ENCODE peak calls at places on chromosomes 4 and X, in six cellular contexts. J is IMR-90, K is neuronal stem cell, Z is H1, D is trophoblast cell, C is mesenchymal stem cell. L is an unnamed sample. For H3K36me3, the result is how much of the 10 kb centered on the place peaks cover.

GRCh38 chrX:104419211-104419610 is 146.8 kb upstream of the IL1RAPL2 start:
- DNase-seq in J (no peak), K (no peak), Z (no peak), D (peak), C (no peak), L (no peak)

GRCh38 chr4:41281038-41281634 is 24.4 kb downstream of the UCHL1 start:
- DNase-seq in J (peak), K (peak), Z (no peak), D (peak), C (peak), L (peak)

GRCh38 chrX:22433292-22434070 is 160.8 kb downstream of the CBLL2 start:
- DNase-seq in J (no peak), K (no peak), Z (no peak), D (no peak), C (no peak), L (peak)

GRCh38 chrX:53682885-53683555 is 3.5 kb downstream of the HUWE1 start:
- DNase-seq in J (peak), K (no peak), Z (no peak), D (peak), C (peak), L (peak)

GRCh38 chr4:187073820-187074219 is 350.2 kb upstream of the FAT1 start:
- DNase-seq in J (no peak), K (no peak), Z (no peak), D (no peak), C (no peak), L (no peak)

GRCh38 chr4:10098770-10099139 is 17.8 kb downstream of the WDR1 start:
- DNase-seq in J (peak), K (no peak), Z (no peak), D (no peak), C (peak), L (no peak)

GRCh38 chr4:87807402-87807801 is 8.0 kb downstream of the IBSP start:
- DNase-seq in J (no peak), K (no peak), Z (no peak), D (peak), C (no peak), L (no peak)

GRCh38 chrX:53732797-53733196 is 46.3 kb upstream of the HUWE1 start:
- DNase-seq in J (no peak), K (no peak), Z (no peak), D (no peak), C (no peak), L (no peak)

GRCh38 chr4:87732033-87732770 is 67.2 kb upstream of the IBSP start:
- DNase-seq in J (no peak), K (no peak), Z (no peak), D (peak), C (no peak), L (no peak)

GRCh38 chr4:19694829-19695228 is 556.9 kb upstream of the SLIT2 start:
- DNase-seq in J (no peak), K (no peak), Z (no peak), D (no peak), C (no peak), L (no peak)

GRCh38 chr4:154740462-154740861 is 3.3 kb upstream of the LRAT start:
- DNase-seq in J (no peak), K (no peak), Z (no peak), D (peak), C (no peak), L (no peak)

GRCh38 chr4:82491251-82491960 is 61.0 kb downstream of the ENOPH1 start:
- DNase-seq in J (no peak), K (no peak), Z (no peak), D (no peak), C (no peak), L (no peak)

GRCh38 chr4:108168213-108168671 is 490 bp downstream of the LEF1 start:
- DNase-seq in J (peak), K (peak), Z (no peak), D (no peak), C (peak), L (no peak)

GRCh38 chr4:140222175-140222574 is 68.2 kb upstream of the MAML3 start:
- DNase-seq in J (peak), K (no peak), Z (no peak), D (no peak), C (peak), L (no peak)

GRCh38 chr4:7929530-7929951 is 10.1 kb downstream of the AFAP1 start:
- DNase-seq in J (no peak), K (no peak), Z (peak), D (peak), C (no peak), L (peak)

GRCh38 chr4:26936284-26937065 is 75.8 kb downstream of the STIM2 start:
- DNase-seq in J (peak), K (no peak), Z (no peak), D (peak), C (peak), L (peak)

GRCh38 chrX:149504915-149505651 is at the start of gene IDS:
- DNase-seq in J (peak), K (peak), Z (peak), D (peak), C (peak), L (peak)

GRCh38 chrX:71534773-71535544 is 2.1 kb downstream of the OGT start:
- DNase-seq in J (no peak), K (no peak), Z (no peak), D (no peak), C (peak), L (no peak)

GRCh38 chrX:149302705-149303104 is 202.4 kb downstream of the IDS start:
- DNase-seq in J (no peak), K (no peak), Z (no peak), D (no peak), C (no peak), L (no peak)

GRCh38 chr4:152052431-152053057 is 291.7 kb upstream of the GATB start:
- DNase-seq in J (peak), K (no peak), Z (no peak), D (no peak), C (peak), L (no peak)

GRCh38 chr4:137707626-137708025 is 175.3 kb upstream of the PCDH18 start:
- DNase-seq in J (peak), K (no peak), Z (no peak), D (no peak), C (peak), L (no peak)

GRCh38 chrX:155068165-155068564 is 2.8 kb downstream of the CMC4 start:
- DNase-seq in J (peak), K (no peak), Z (no peak), D (peak), C (peak), L (no peak)

GRCh38 chr4:27270435-27270834 is 409.8 kb downstream of the STIM2 start:
- DNase-seq in J (no peak), K (no peak), Z (no peak), D (no peak), C (no peak), L (peak)

GRCh38 chr4:77309496-77309895 is 152.5 kb downstream of the CCNG2 start:
- DNase-seq in J (no peak), K (no peak), Z (no peak), D (no peak), C (no peak), L (no peak)

GRCh38 chr4:76601791-76602190 is 166.8 kb downstream of the SHROOM3 start:
- DNase-seq in J (peak), K (no peak), Z (no peak), D (peak), C (peak), L (no peak)

GRCh38 chr4:9384126-9384525 is 21.2 kb downstream of the USP17L30 start:
- DNase-seq in J (no peak), K (no peak), Z (no peak), D (peak), C (no peak), L (no peak)

GRCh38 chrX:84216406-84216805 is 28.4 kb upstream of the RPS6KA6 start:
- DNase-seq in J (no peak), K (no peak), Z (no peak), D (no peak), C (no peak), L (no peak)

GRCh38 chrX:45502396-45502795 is 301.7 kb upstream of the DIPK2B start:
- DNase-seq in J (no peak), K (no peak), Z (no peak), D (no peak), C (no peak), L (no peak)

GRCh38 chr4:133668061-133668851 is 519.2 kb downstream of the PCDH10 start:
- DNase-seq in J (no peak), K (no peak), Z (no peak), D (no peak), C (no peak), L (peak)

GRCh38 chr4:168569066-168569908 is 72.4 kb downstream of the PALLD start:
- DNase-seq in J (no peak), K (no peak), Z (no peak), D (peak), C (no peak), L (peak)

GRCh38 chr4:159367421-159368105 is 264.7 kb downstream of the RAPGEF2 start:
- DNase-seq in J (no peak), K (no peak), Z (no peak), D (no peak), C (no peak), L (no peak)

GRCh38 chrX:19204623-19205022 is 82.4 kb upstream of the ADGRG2 start:
- DNase-seq in J (no peak), K (no peak), Z (no peak), D (no peak), C (no peak), L (no peak)

GRCh38 chr4:125315571-125316390 is 1.0 kb downstream of the FAT4 start:
- DNase-seq in J (peak), K (peak), Z (no peak), D (peak), C (peak), L (peak)

GRCh38 chrX:69137371-69137881 is 27.8 kb downstream of the PJA1 start:
- DNase-seq in J (peak), K (no peak), Z (no peak), D (peak), C (peak), L (peak)

GRCh38 chr4:38001927-38002326 is 41.7 kb downstream of the PTTG2 start:
- DNase-seq in J (no peak), K (no peak), Z (no peak), D (no peak), C (no peak), L (peak)

GRCh38 chr4:99594818-99595217 is 20.2 kb downstream of the MTTP start:
- DNase-seq in J (no peak), K (no peak), Z (no peak), D (no peak), C (no peak), L (no peak)

GRCh38 chr4:3630136-3630933 is 98.1 kb upstream of the LRPAP1 start:
- DNase-seq in J (no peak), K (no peak), Z (no peak), D (no peak), C (no peak), L (peak)

GRCh38 chr4:101027721-101028120 is 319.6 kb downstream of the PPP3CA start:
- DNase-seq in J (no peak), K (no peak), Z (no peak), D (no peak), C (no peak), L (no peak)

DNA sequence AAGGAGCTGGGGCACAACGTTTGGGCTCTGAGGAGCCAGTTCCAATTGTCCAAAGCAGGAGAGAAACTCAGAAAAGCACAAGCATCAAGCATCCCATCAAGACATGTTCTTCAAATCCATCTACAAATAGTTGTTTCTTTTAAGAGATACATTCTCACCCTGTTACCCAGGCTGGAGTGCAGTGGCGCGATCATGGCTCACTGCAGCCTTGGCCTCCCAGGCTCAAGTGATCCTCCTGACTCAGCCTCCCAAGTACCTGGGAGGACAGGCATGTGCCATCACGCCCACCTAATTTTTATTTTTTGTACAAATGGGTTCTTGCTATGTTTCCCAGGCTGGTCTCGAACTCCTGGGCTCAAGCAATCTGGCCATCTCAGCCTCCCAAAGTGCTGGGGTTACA is 18.1 kb downstream of the NELFA start:
- DNase-seq in J (no peak), K (no peak), Z (no peak), D (no peak), C (no peak), L (no peak)
- H2AK5ac ChIP-seq in J (no peak), K (no peak), Z (no peak), D (no peak), C (no peak), L (no peak)

DNA sequence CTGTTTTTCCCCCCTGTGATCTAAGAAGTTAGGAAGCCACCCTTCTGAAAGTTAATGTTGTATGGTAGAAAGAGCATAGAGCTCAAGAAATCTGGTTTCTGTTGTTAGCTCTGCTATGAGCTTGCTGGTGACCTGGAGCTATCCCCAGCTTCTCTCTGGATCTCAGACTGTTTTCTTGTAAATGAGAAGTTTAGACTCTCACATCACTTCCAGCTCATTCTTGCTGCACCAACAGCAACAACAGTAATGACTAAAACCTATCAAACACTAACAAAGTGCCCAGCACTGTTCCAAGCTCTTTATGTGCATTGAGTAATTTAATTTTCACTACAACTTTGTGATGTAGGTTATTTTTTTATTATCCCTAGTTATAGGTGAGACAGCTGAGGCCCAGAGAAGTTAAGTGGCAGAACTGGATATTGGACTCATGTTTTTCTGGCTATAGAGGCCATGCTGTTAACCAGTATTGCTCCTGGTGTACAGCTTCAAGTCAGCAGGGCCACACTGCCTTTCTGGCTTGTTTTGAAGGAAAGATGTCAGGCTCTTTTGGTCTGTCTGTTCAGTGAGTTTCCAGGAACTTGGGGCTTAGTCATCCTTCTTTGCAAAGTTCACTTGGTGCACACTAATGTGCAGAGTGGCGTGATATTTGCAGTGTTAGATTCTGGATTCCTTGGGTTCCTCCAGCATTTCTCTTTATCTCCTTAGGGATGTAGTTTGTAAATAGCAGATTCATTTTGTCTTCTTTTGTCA is 27.8 kb upstream of the TMEM164 start:
- DNase-seq in J (no peak), K (no peak), Z (no peak), D (no peak), C (peak), L (no peak)
- H3K36me3 ChIP-seq in J (under half), K (under half), Z (under half), D (under half), C (under half), L (under half)

GRCh38 chrX:9746148-9746880 is 19.3 kb downstream of the GPR143 start:
- DNase-seq in J (peak), K (no peak), Z (no peak), D (peak), C (peak), L (peak)
- H2BK120ac ChIP-seq in J (no peak), K (no peak), Z (no peak), D (peak), C (no peak), L (no peak)

DNA sequence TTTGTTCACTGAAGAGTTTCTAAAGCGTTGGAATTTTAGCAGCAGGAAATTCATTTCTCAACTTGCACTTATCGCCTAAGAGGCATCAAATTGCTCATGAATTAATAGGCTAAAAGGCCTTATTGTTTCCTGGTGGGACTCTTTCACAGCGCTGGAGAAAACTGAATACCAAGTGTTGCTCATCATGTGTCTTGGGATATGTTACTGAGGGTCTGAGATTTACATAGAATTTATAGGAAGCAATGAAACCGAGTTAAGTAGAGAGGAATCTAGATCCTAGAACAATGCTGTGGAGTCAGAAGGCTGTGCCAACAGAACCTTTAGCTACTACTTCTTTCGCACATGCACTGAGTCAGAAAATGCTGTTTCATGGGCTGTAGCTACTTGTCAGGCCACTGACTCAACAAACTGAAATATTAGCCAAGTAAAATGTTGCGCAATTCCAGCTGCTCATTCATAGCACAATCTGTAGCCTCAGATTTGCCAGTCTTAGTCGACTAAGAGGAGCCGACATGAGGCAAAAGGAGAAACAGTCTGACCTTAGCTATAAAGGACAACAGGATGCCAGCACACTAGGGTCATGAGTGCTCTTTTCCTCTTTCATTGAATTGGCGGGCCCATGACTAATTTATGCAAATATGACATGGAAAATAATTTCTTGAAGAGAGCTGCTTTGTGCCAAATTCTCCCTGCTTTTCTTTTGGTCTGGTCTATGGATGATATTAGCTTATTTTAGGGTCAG is 35.9 kb upstream of the CXCL8 start:
- DNase-seq in J (peak), K (no peak), Z (no peak), D (peak), C (peak), L (peak)
- H2AK5ac ChIP-seq in J (peak), K (no peak), Z (no peak), D (no peak), C (peak), L (no peak)

DNA sequence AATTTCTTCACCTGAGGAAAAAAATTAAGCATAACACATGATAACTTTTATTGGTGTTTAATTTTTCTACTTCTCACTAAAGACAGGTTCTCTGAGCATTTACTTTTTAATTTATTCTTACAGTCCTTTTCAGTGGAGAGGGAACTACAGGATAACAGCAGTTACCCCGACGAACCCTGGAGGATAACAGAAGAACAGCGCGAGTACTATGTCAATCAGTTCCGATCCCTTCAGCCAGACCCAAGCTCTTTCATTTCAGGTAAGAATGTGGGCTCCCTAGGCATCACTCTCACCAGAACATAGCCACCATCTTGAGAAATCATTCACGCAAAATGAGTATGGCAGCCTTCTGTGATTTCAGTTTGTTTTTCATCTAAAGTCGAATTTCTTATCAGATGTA is 100.8 kb downstream of the REPS2 start:
- DNase-seq in J (no peak), K (no peak), Z (no peak), D (no peak), C (no peak), L (peak)
- H3K36me3 ChIP-seq in J (under half), K (under half), Z (under half), D (under half), C (under half), L (under half)

GRCh38 chr4:40055873-40056721 is 553 bp upstream of the N4BP2 start:
- DNase-seq in J (peak), K (peak), Z (no peak), D (peak), C (peak), L (peak)
- H2BK120ac ChIP-seq in J (peak), K (peak), Z (peak), D (peak), C (peak), L (peak)

DNA sequence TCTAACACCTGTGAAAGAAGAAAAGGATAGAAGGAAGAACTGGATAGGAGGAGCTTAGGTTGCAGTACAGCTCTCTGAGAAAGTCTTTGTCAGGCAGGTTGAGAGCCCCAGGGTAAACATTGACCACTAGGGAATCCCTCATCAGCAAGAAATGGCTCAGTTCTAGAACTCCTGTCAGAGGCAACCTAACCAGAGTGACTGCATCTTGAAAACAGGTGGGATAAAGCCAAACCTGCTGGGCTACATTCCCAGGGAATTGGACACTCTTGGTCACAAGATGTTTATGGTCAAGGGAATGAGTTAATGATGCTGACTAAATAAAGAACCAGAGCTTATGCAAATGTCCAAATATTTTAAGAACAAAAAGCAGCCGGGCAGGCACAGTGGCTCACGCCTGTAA is 108.3 kb upstream of the MED14 start:
- DNase-seq in J (no peak), K (no peak), Z (no peak), D (peak), C (no peak), L (peak)
- H2AK5ac ChIP-seq in J (no peak), K (no peak), Z (peak), D (no peak), C (peak), L (no peak)

GRCh38 chrX:136586386-136586785 is 54.4 kb downstream of the VGLL1 start:
- DNase-seq in J (no peak), K (no peak), Z (no peak), D (no peak), C (no peak), L (no peak)

GRCh38 chrX:136585960-136586359 is 53.9 kb downstream of the VGLL1 start:
- DNase-seq in J (no peak), K (no peak), Z (no peak), D (peak), C (no peak), L (no peak)

GRCh38 chrX:136584545-136584944 is 52.5 kb downstream of the VGLL1 start:
- DNase-seq in J (no peak), K (no peak), Z (no peak), D (no peak), C (no peak), L (no peak)

GRCh38 chrX:136580316-136580715 is 48.3 kb downstream of the VGLL1 start:
- DNase-seq in J (no peak), K (no peak), Z (no peak), D (peak), C (no peak), L (no peak)

GRCh38 chrX:136582624-136583023 is 50.6 kb downstream of the VGLL1 start:
- DNase-seq in J (no peak), K (no peak), Z (no peak), D (no peak), C (no peak), L (no peak)
- H3K36me3 ChIP-seq in J (under half), K (under half), Z (under half), D (under half), C (under half), L (under half)